ENCODE peak calls at places on chromosome 18, in six cellular contexts. One of them, this sample, is unnamed.

GRCh38 chr18:51867767-51868166 is 472.2 kb upstream of the DCC start:
- DNase-seq in neuronal stem cell: peak
- DNase-seq in H9: no peak
- DNase-seq in H1: no peak
- DNase-seq in trophoblast cell: peak
- DNase-seq in mesenchymal stem cell: peak
- DNase-seq in this sample: peak

GRCh38 chr18:74370163-74370562 is 54.5 kb downstream of the C18orf63 start:
- DNase-seq in neuronal stem cell: no peak
- DNase-seq in H9: no peak
- DNase-seq in H1: no peak
- DNase-seq in trophoblast cell: no peak
- DNase-seq in mesenchymal stem cell: no peak
- DNase-seq in this sample: no peak

GRCh38 chr18:75625966-75626365 is 198.5 kb upstream of the SMIM21 start:
- DNase-seq in neuronal stem cell: no peak
- DNase-seq in H9: no peak
- DNase-seq in H1: no peak
- DNase-seq in trophoblast cell: no peak
- DNase-seq in mesenchymal stem cell: no peak
- DNase-seq in this sample: peak

GRCh38 chr18:57834616-57835015 is 31.5 kb upstream of the ATP8B1 start:
- DNase-seq in neuronal stem cell: no peak
- DNase-seq in H9: no peak
- DNase-seq in H1: no peak
- DNase-seq in trophoblast cell: no peak
- DNase-seq in mesenchymal stem cell: no peak
- DNase-seq in this sample: no peak

GRCh38 chr18:36711813-36712444 is 116.9 kb downstream of the TPGS2 start:
- DNase-seq in neuronal stem cell: no peak
- DNase-seq in H9: no peak
- DNase-seq in H1: no peak
- DNase-seq in trophoblast cell: no peak
- DNase-seq in mesenchymal stem cell: peak
- DNase-seq in this sample: peak

GRCh38 chr18:76364282-76365259 is 130.5 kb downstream of the ZNF516 start:
- DNase-seq in neuronal stem cell: no peak
- DNase-seq in H9: no peak
- DNase-seq in H1: no peak
- DNase-seq in trophoblast cell: no peak
- DNase-seq in mesenchymal stem cell: no peak
- DNase-seq in this sample: no peak

GRCh38 chr18:68713791-68714190 is 1.1 kb downstream of the TMX3 start:
- DNase-seq in neuronal stem cell: no peak
- DNase-seq in H9: no peak
- DNase-seq in H1: no peak
- DNase-seq in trophoblast cell: peak
- DNase-seq in mesenchymal stem cell: no peak
- DNase-seq in this sample: no peak

GRCh38 chr18:39235118-39235719 is 1669.6 kb upstream of the CELF4 start:
- DNase-seq in neuronal stem cell: no peak
- DNase-seq in H9: no peak
- DNase-seq in H1: no peak
- DNase-seq in trophoblast cell: no peak
- DNase-seq in mesenchymal stem cell: no peak
- DNase-seq in this sample: no peak

GRCh38 chr18:69817335-69817935 is 130.2 kb downstream of the CD226 start:
- DNase-seq in neuronal stem cell: no peak
- DNase-seq in H9: no peak
- DNase-seq in H1: no peak
- DNase-seq in trophoblast cell: no peak
- DNase-seq in mesenchymal stem cell: peak
- DNase-seq in this sample: peak

GRCh38 chr18:37450434-37451133 is 115.0 kb downstream of the CELF4 start:
- DNase-seq in neuronal stem cell: peak
- DNase-seq in H9: peak
- DNase-seq in H1: peak
- DNase-seq in trophoblast cell: peak
- DNase-seq in mesenchymal stem cell: peak
- DNase-seq in this sample: peak

GRCh38 chr18:12255626-12256026 is 1.5 kb downstream of the CIDEA start:
- DNase-seq in neuronal stem cell: no peak
- DNase-seq in H9: no peak
- DNase-seq in H1: no peak
- DNase-seq in trophoblast cell: peak
- DNase-seq in mesenchymal stem cell: peak
- DNase-seq in this sample: peak

GRCh38 chr18:25010623-25011374 is 341.2 kb downstream of the ZNF521 start:
- DNase-seq in neuronal stem cell: no peak
- DNase-seq in H9: no peak
- DNase-seq in H1: no peak
- DNase-seq in trophoblast cell: peak
- DNase-seq in mesenchymal stem cell: no peak
- DNase-seq in this sample: no peak

GRCh38 chr18:4691836-4692235 is 236.7 kb upstream of the DLGAP1 start:
- DNase-seq in neuronal stem cell: no peak
- DNase-seq in H9: no peak
- DNase-seq in H1: no peak
- DNase-seq in trophoblast cell: no peak
- DNase-seq in mesenchymal stem cell: no peak
- DNase-seq in this sample: no peak

GRCh38 chr18:22846088-22846683 is 86.9 kb upstream of the RBBP8 start:
- DNase-seq in neuronal stem cell: no peak
- DNase-seq in H9: no peak
- DNase-seq in H1: no peak
- DNase-seq in trophoblast cell: peak
- DNase-seq in mesenchymal stem cell: peak
- DNase-seq in this sample: peak

GRCh38 chr18:22558945-22559385 is 141.2 kb upstream of the CTAGE1 start:
- DNase-seq in neuronal stem cell: no peak
- DNase-seq in H9: no peak
- DNase-seq in H1: no peak
- DNase-seq in trophoblast cell: peak
- DNase-seq in mesenchymal stem cell: peak
- DNase-seq in this sample: peak

GRCh38 chr18:23580677-23581367 is 5.5 kb downstream of the NPC1 start:
- DNase-seq in neuronal stem cell: no peak
- DNase-seq in H9: no peak
- DNase-seq in H1: no peak
- DNase-seq in trophoblast cell: peak
- DNase-seq in mesenchymal stem cell: peak
- DNase-seq in this sample: peak

GRCh38 chr18:55073116-55073515 is 113.9 kb upstream of the CCDC68 start:
- DNase-seq in neuronal stem cell: no peak
- DNase-seq in H9: no peak
- DNase-seq in H1: no peak
- DNase-seq in trophoblast cell: peak
- DNase-seq in mesenchymal stem cell: no peak
- DNase-seq in this sample: no peak

GRCh38 chr18:7272268-7273049 is 41.6 kb downstream of the LRRC30 start:
- DNase-seq in neuronal stem cell: peak
- DNase-seq in H9: peak
- DNase-seq in H1: peak
- DNase-seq in trophoblast cell: peak
- DNase-seq in mesenchymal stem cell: peak
- DNase-seq in this sample: peak

GRCh38 chr18:3219621-3220335 is at the start of gene MYOM1:
- DNase-seq in neuronal stem cell: no peak
- DNase-seq in H9: no peak
- DNase-seq in H1: no peak
- DNase-seq in trophoblast cell: no peak
- DNase-seq in mesenchymal stem cell: no peak
- DNase-seq in this sample: no peak

GRCh38 chr18:67092141-67092540 is 424.4 kb downstream of the DSEL start:
- DNase-seq in neuronal stem cell: no peak
- DNase-seq in H9: no peak
- DNase-seq in H1: no peak
- DNase-seq in trophoblast cell: no peak
- DNase-seq in mesenchymal stem cell: no peak
- DNase-seq in this sample: no peak

GRCh38 chr18:48308755-48309154 is 100.4 kb downstream of the ZBTB7C start:
- DNase-seq in neuronal stem cell: no peak
- DNase-seq in H9: no peak
- DNase-seq in H1: no peak
- DNase-seq in trophoblast cell: no peak
- DNase-seq in mesenchymal stem cell: no peak
- DNase-seq in this sample: no peak

GRCh38 chr18:22324191-22325131 is 93.3 kb downstream of the CTAGE1 start:
- DNase-seq in neuronal stem cell: peak
- DNase-seq in H9: peak
- DNase-seq in H1: peak
- DNase-seq in trophoblast cell: no peak
- DNase-seq in mesenchymal stem cell: peak
- DNase-seq in this sample: no peak

GRCh38 chr18:76697441-76697901 is 124.9 kb upstream of the ZNF236 start:
- DNase-seq in neuronal stem cell: no peak
- DNase-seq in H9: no peak
- DNase-seq in H1: no peak
- DNase-seq in trophoblast cell: no peak
- DNase-seq in mesenchymal stem cell: no peak
- DNase-seq in this sample: peak

GRCh38 chr18:31723998-31724711 is 36.5 kb downstream of the SLC25A52 start:
- DNase-seq in neuronal stem cell: no peak
- DNase-seq in H9: no peak
- DNase-seq in H1: no peak
- DNase-seq in trophoblast cell: no peak
- DNase-seq in mesenchymal stem cell: no peak
- DNase-seq in this sample: no peak

GRCh38 chr18:59139291-59139614 is 431 bp upstream of the SEC11C start:
- DNase-seq in neuronal stem cell: peak
- DNase-seq in H9: peak
- DNase-seq in H1: no peak
- DNase-seq in trophoblast cell: peak
- DNase-seq in mesenchymal stem cell: peak
- DNase-seq in this sample: peak
- H4K91ac ChIP-seq in neuronal stem cell: no peak
- H4K91ac ChIP-seq in H9: no peak
- H4K91ac ChIP-seq in H1: no peak
- H4K91ac ChIP-seq in trophoblast cell: peak
- H4K91ac ChIP-seq in mesenchymal stem cell: no peak
- H4K91ac ChIP-seq in this sample: peak

GRCh38 chr18:44541159-44541558 is 139.5 kb upstream of the SETBP1 start:
- DNase-seq in neuronal stem cell: no peak
- DNase-seq in H9: no peak
- DNase-seq in H1: no peak
- DNase-seq in trophoblast cell: no peak
- DNase-seq in mesenchymal stem cell: no peak
- DNase-seq in this sample: no peak
- H4K91ac ChIP-seq in neuronal stem cell: no peak
- H4K91ac ChIP-seq in H9: no peak
- H4K91ac ChIP-seq in H1: no peak
- H4K91ac ChIP-seq in trophoblast cell: no peak
- H4K91ac ChIP-seq in mesenchymal stem cell: no peak
- H4K91ac ChIP-seq in this sample: no peak

GRCh38 chr18:5704847-5705246 is 161.1 kb upstream of the EPB41L3 start:
- DNase-seq in neuronal stem cell: no peak
- DNase-seq in H9: peak
- DNase-seq in H1: no peak
- DNase-seq in trophoblast cell: no peak
- DNase-seq in mesenchymal stem cell: no peak
- DNase-seq in this sample: no peak

GRCh38 chr18:5710235-5710634 is 166.4 kb upstream of the EPB41L3 start:
- DNase-seq in neuronal stem cell: no peak
- DNase-seq in H9: no peak
- DNase-seq in H1: no peak
- DNase-seq in trophoblast cell: peak
- DNase-seq in mesenchymal stem cell: no peak
- DNase-seq in this sample: no peak

GRCh38 chr18:5709476-5710095 is 165.8 kb upstream of the EPB41L3 start:
- DNase-seq in neuronal stem cell: no peak
- DNase-seq in H9: no peak
- DNase-seq in H1: no peak
- DNase-seq in trophoblast cell: no peak
- DNase-seq in mesenchymal stem cell: no peak
- DNase-seq in this sample: no peak

GRCh38 chr18:5705393-5705792 is 161.6 kb upstream of the EPB41L3 start:
- DNase-seq in neuronal stem cell: no peak
- DNase-seq in H9: no peak
- DNase-seq in H1: no peak
- DNase-seq in trophoblast cell: no peak
- DNase-seq in mesenchymal stem cell: no peak
- DNase-seq in this sample: no peak

GRCh38 chr18:5707586-5707985 is 163.8 kb upstream of the EPB41L3 start:
- DNase-seq in neuronal stem cell: no peak
- DNase-seq in H9: no peak
- DNase-seq in H1: no peak
- DNase-seq in trophoblast cell: peak
- DNase-seq in mesenchymal stem cell: no peak
- DNase-seq in this sample: no peak
- H4K91ac ChIP-seq in neuronal stem cell: no peak
- H4K91ac ChIP-seq in H9: no peak
- H4K91ac ChIP-seq in H1: no peak
- H4K91ac ChIP-seq in trophoblast cell: no peak
- H4K91ac ChIP-seq in mesenchymal stem cell: no peak
- H4K91ac ChIP-seq in this sample: no peak

DNA sequence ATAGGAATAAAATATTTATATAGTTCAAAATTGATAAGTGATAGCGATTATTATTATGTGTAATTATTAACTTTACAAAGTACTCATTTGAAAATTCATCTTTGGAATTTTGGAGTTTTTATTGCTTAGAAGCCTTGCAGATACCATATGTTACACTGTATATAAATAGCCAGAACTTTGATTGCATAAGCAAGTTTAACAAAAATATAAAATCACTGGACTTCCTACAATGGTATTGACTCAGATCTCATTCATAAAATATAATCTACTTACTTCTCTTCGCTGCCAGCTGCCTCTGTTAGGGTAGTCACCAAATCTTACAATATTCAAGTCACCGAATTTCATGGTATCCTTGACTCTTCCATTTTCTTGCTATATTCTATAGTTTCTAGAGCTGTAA is 22.5 kb downstream of the KLHL14 start:
- DNase-seq in neuronal stem cell: no peak
- DNase-seq in H9: no peak
- DNase-seq in H1: no peak
- DNase-seq in trophoblast cell: no peak
- DNase-seq in mesenchymal stem cell: no peak
- DNase-seq in this sample: no peak
- H4K91ac ChIP-seq in neuronal stem cell: no peak
- H4K91ac ChIP-seq in H9: no peak
- H4K91ac ChIP-seq in H1: no peak
- H4K91ac ChIP-seq in trophoblast cell: no peak
- H4K91ac ChIP-seq in mesenchymal stem cell: no peak
- H4K91ac ChIP-seq in this sample: no peak